ENCODE peak calls at places on chromosomes 4 and X, in four cellular contexts. O, I, S and M are unnamed samples.

GRCh38 chr4:162456106-162456505 is 292.3 kb upstream of the FSTL5 start:
- DNase-seq in O (no peak), I (no peak), S (no peak), M (no peak)

GRCh38 chrX:46665232-46666162 is 91.9 kb downstream of the CHST7 start:
- DNase-seq in O (no peak), I (no peak), S (no peak), M (no peak)

GRCh38 chr4:79917246-79917645 is 155.8 kb downstream of the ANTXR2 start:
- DNase-seq in O (peak), I (peak), S (peak), M (peak)

GRCh38 chr4:19844436-19844835 is 407.3 kb upstream of the SLIT2 start:
- DNase-seq in O (no peak), I (peak), S (no peak), M (peak)

GRCh38 chr4:171876636-171877035 is 63.4 kb downstream of the GALNTL6 start:
- DNase-seq in O (no peak), I (peak), S (no peak), M (no peak)

GRCh38 chr4:68359508-68359907 is 9.6 kb upstream of the YTHDC1 start:
- DNase-seq in O (peak), I (peak), S (no peak), M (peak)

GRCh38 chr4:182695842-182696241 is 221.3 kb downstream of the DCTD start:
- DNase-seq in O (no peak), I (no peak), S (no peak), M (peak)

GRCh38 chr4:181289203-181289602 is 954.0 kb upstream of the TENM3 start:
- DNase-seq in O (no peak), I (no peak), S (no peak), M (no peak)

GRCh38 chr4:154433543-154433942 is 58.1 kb downstream of the DCHS2 start:
- DNase-seq in O (no peak), I (no peak), S (no peak), M (no peak)

GRCh38 chrX:130097507-130098201 is 12.6 kb downstream of the ELF4 start:
- DNase-seq in O (peak), I (no peak), S (no peak), M (no peak)

GRCh38 chr4:64882311-64883086 is 473.2 kb upstream of the TECRL start:
- DNase-seq in O (no peak), I (no peak), S (no peak), M (no peak)

GRCh38 chr4:175633310-175633709 is 178.8 kb downstream of the GPM6A start:
- DNase-seq in O (no peak), I (no peak), S (no peak), M (no peak)

GRCh38 chr4:154998284-154998683 is 210.2 kb upstream of the NPY2R start:
- DNase-seq in O (no peak), I (peak), S (no peak), M (peak)

GRCh38 chrX:116667346-116667745 is 204.6 kb upstream of the CT83 start:
- DNase-seq in O (no peak), I (no peak), S (no peak), M (no peak)

GRCh38 chr4:127509155-127509554 is 123.6 kb upstream of the INTU start:
- DNase-seq in O (no peak), I (peak), S (no peak), M (peak)

GRCh38 chrX:115582871-115583729 is 22.1 kb downstream of the PLS3 start:
- DNase-seq in O (no peak), I (peak), S (no peak), M (peak)

GRCh38 chr4:44256414-44256813 is 192.2 kb downstream of the KCTD8 start:
- DNase-seq in O (no peak), I (no peak), S (no peak), M (no peak)

GRCh38 chr4:152591361-152591760 is 55.5 kb upstream of the FBXW7 start:
- DNase-seq in O (peak), I (peak), S (no peak), M (peak)

GRCh38 chrX:118694628-118695027 is 32.8 kb upstream of the IL13RA1 start:
- DNase-seq in O (no peak), I (no peak), S (no peak), M (peak)

GRCh38 chrX:118523920-118524319 is 28.3 kb downstream of the DOCK11 start:
- DNase-seq in O (peak), I (no peak), S (no peak), M (no peak)

GRCh38 chr4:169795585-169795984 is 37.8 kb upstream of the HPF1 start:
- DNase-seq in O (no peak), I (peak), S (no peak), M (no peak)

GRCh38 chr4:127049506-127049905 is 583.3 kb upstream of the INTU start:
- DNase-seq in O (no peak), I (peak), S (no peak), M (peak)